ENCODE peak calls at places on chromosomes 6 and 20, in nine cellular contexts. One of them, this sample, is unnamed.
A peak's percentile ranks its signal among the peaks of the same experiment; 100 is the strongest.

GRCh38 chr20:17568045-17568788 is 1.7 kb upstream of the DSTN start:
- DNase-seq in OCI-LY7: peak; percentile 7
- DNase-seq in GM23248: no peak
- DNase-seq in PC-3: peak; percentile 47
- DNase-seq in hepatocyte: peak; percentile 6
- DNase-seq in GM23338: no peak
- DNase-seq in SK-N-SH: no peak
- DNase-seq in MM.1S: no peak
- DNase-seq in neural progenitor cell: no peak
- DNase-seq in this sample: no peak

GRCh38 chr20:25504366-25505135 is 80.8 kb downstream of the NINL start:
- DNase-seq in OCI-LY7: no peak
- DNase-seq in GM23248: no peak
- DNase-seq in PC-3: no peak
- DNase-seq in hepatocyte: no peak
- DNase-seq in GM23338: no peak
- DNase-seq in SK-N-SH: no peak
- DNase-seq in MM.1S: no peak
- DNase-seq in neural progenitor cell: no peak
- DNase-seq in this sample: no peak

GRCh38 chr20:1909097-1909496 is 13.9 kb downstream of the SIRPA start:
- DNase-seq in OCI-LY7: no peak
- DNase-seq in GM23248: no peak
- DNase-seq in PC-3: no peak
- DNase-seq in hepatocyte: no peak
- DNase-seq in GM23338: no peak
- DNase-seq in SK-N-SH: no peak
- DNase-seq in MM.1S: no peak
- DNase-seq in neural progenitor cell: peak; percentile 36
- DNase-seq in this sample: no peak

GRCh38 chr6:104322849-104323248 is 536.9 kb downstream of the HACE1 start:
- DNase-seq in OCI-LY7: no peak
- DNase-seq in GM23248: no peak
- DNase-seq in PC-3: no peak
- DNase-seq in hepatocyte: no peak
- DNase-seq in GM23338: no peak
- DNase-seq in SK-N-SH: peak; percentile 14
- DNase-seq in MM.1S: no peak
- DNase-seq in neural progenitor cell: no peak
- DNase-seq in this sample: no peak

GRCh38 chr6:68651018-68651985 is 16.2 kb downstream of the ADGRB3 start:
- DNase-seq in OCI-LY7: no peak
- DNase-seq in GM23248: no peak
- DNase-seq in PC-3: no peak
- DNase-seq in hepatocyte: no peak
- DNase-seq in GM23338: no peak
- DNase-seq in SK-N-SH: no peak
- DNase-seq in MM.1S: no peak
- DNase-seq in neural progenitor cell: no peak
- DNase-seq in this sample: no peak

GRCh38 chr6:3351105-3351676 is 92.4 kb downstream of the PSMG4 start:
- DNase-seq in OCI-LY7: no peak
- DNase-seq in GM23248: no peak
- DNase-seq in PC-3: no peak
- DNase-seq in hepatocyte: no peak
- DNase-seq in GM23338: no peak
- DNase-seq in SK-N-SH: no peak
- DNase-seq in MM.1S: no peak
- DNase-seq in neural progenitor cell: peak; percentile 94
- DNase-seq in this sample: no peak

GRCh38 chr20:47231382-47232042 is 125.0 kb downstream of the ZMYND8 start:
- DNase-seq in OCI-LY7: no peak
- DNase-seq in GM23248: peak; percentile 28
- DNase-seq in PC-3: no peak
- DNase-seq in hepatocyte: no peak
- DNase-seq in GM23338: no peak
- DNase-seq in SK-N-SH: no peak
- DNase-seq in MM.1S: no peak
- DNase-seq in neural progenitor cell: no peak
- DNase-seq in this sample: no peak

GRCh38 chr6:91713911-91714310 is 1127.0 kb upstream of the MAP3K7 start:
- DNase-seq in OCI-LY7: no peak
- DNase-seq in GM23248: no peak
- DNase-seq in PC-3: peak; percentile 55
- DNase-seq in hepatocyte: no peak
- DNase-seq in GM23338: peak; percentile 6
- DNase-seq in SK-N-SH: no peak
- DNase-seq in MM.1S: no peak
- DNase-seq in neural progenitor cell: no peak
- DNase-seq in this sample: no peak

GRCh38 chr6:5119090-5119951 is 34.2 kb downstream of the PPP1R3G start:
- DNase-seq in OCI-LY7: no peak
- DNase-seq in GM23248: no peak
- DNase-seq in PC-3: no peak
- DNase-seq in hepatocyte: no peak
- DNase-seq in GM23338: no peak
- DNase-seq in SK-N-SH: no peak
- DNase-seq in MM.1S: no peak
- DNase-seq in neural progenitor cell: no peak
- DNase-seq in this sample: no peak

GRCh38 chr6:106051241-106051640 is 34.9 kb upstream of the PRDM1 start:
- DNase-seq in OCI-LY7: no peak
- DNase-seq in GM23248: no peak
- DNase-seq in PC-3: no peak
- DNase-seq in hepatocyte: no peak
- DNase-seq in GM23338: peak; percentile 93
- DNase-seq in SK-N-SH: no peak
- DNase-seq in MM.1S: no peak
- DNase-seq in neural progenitor cell: peak; percentile 86
- DNase-seq in this sample: no peak

GRCh38 chr6:33217246-33217645 is 8.9 kb downstream of the RING1 start:
- DNase-seq in OCI-LY7: no peak
- DNase-seq in GM23248: no peak
- DNase-seq in PC-3: no peak
- DNase-seq in hepatocyte: no peak
- DNase-seq in GM23338: no peak
- DNase-seq in SK-N-SH: no peak
- DNase-seq in MM.1S: no peak
- DNase-seq in neural progenitor cell: no peak
- DNase-seq in this sample: no peak

GRCh38 chr20:36301359-36302119 is 4.6 kb upstream of the DLGAP4 start:
- DNase-seq in OCI-LY7: no peak
- DNase-seq in GM23248: no peak
- DNase-seq in PC-3: no peak
- DNase-seq in hepatocyte: no peak
- DNase-seq in GM23338: no peak
- DNase-seq in SK-N-SH: no peak
- DNase-seq in MM.1S: no peak
- DNase-seq in neural progenitor cell: no peak
- DNase-seq in this sample: no peak

GRCh38 chr6:119499797-119500196 is 150.2 kb upstream of the MAN1A1 start:
- DNase-seq in OCI-LY7: no peak
- DNase-seq in GM23248: no peak
- DNase-seq in PC-3: no peak
- DNase-seq in hepatocyte: no peak
- DNase-seq in GM23338: no peak
- DNase-seq in SK-N-SH: no peak
- DNase-seq in MM.1S: no peak
- DNase-seq in neural progenitor cell: no peak
- DNase-seq in this sample: no peak

GRCh38 chr6:51108563-51109234 is 290.0 kb downstream of the TFAP2B start:
- DNase-seq in OCI-LY7: no peak
- DNase-seq in GM23248: no peak
- DNase-seq in PC-3: peak; percentile 44
- DNase-seq in hepatocyte: no peak
- DNase-seq in GM23338: no peak
- DNase-seq in SK-N-SH: no peak
- DNase-seq in MM.1S: no peak
- DNase-seq in neural progenitor cell: no peak
- DNase-seq in this sample: no peak

GRCh38 chr6:138774370-138774769 is 801 bp downstream of the CCDC28A start:
- DNase-seq in OCI-LY7: no peak
- DNase-seq in GM23248: peak; percentile 55
- DNase-seq in PC-3: no peak
- DNase-seq in hepatocyte: no peak
- DNase-seq in GM23338: no peak
- DNase-seq in SK-N-SH: no peak
- DNase-seq in MM.1S: no peak
- DNase-seq in neural progenitor cell: peak; percentile 32
- DNase-seq in this sample: no peak

GRCh38 chr6:110491299-110491643 is 14.9 kb upstream of the SLC22A16 start:
- DNase-seq in OCI-LY7: no peak
- DNase-seq in GM23248: no peak
- DNase-seq in PC-3: no peak
- DNase-seq in hepatocyte: no peak
- DNase-seq in GM23338: no peak
- DNase-seq in SK-N-SH: no peak
- DNase-seq in MM.1S: no peak
- DNase-seq in neural progenitor cell: no peak
- DNase-seq in this sample: no peak

GRCh38 chr6:144160452-144160851 is 10.1 kb downstream of the STX11 start:
- DNase-seq in OCI-LY7: no peak
- DNase-seq in GM23248: no peak
- DNase-seq in PC-3: no peak
- DNase-seq in hepatocyte: no peak
- DNase-seq in GM23338: no peak
- DNase-seq in SK-N-SH: no peak
- DNase-seq in MM.1S: no peak
- DNase-seq in neural progenitor cell: no peak
- DNase-seq in this sample: no peak

GRCh38 chr6:26536571-26537159 is 1.5 kb upstream of the HMGN4 start:
- DNase-seq in OCI-LY7: peak; percentile 86
- DNase-seq in GM23248: peak; percentile 72
- DNase-seq in PC-3: peak; percentile 19
- DNase-seq in hepatocyte: peak; percentile 59
- DNase-seq in GM23338: peak; percentile 47
- DNase-seq in SK-N-SH: peak; percentile 41
- DNase-seq in MM.1S: peak; percentile 78
- DNase-seq in neural progenitor cell: peak; percentile 58
- DNase-seq in this sample: no peak
- TF ChIP-seq EZH2phosphoT487 in OCI-LY7: no peak
- TF ChIP-seq EZH2phosphoT487 in GM23248: no peak
- TF ChIP-seq EZH2phosphoT487 in PC-3: no peak
- TF ChIP-seq EZH2phosphoT487 in hepatocyte: no peak
- TF ChIP-seq EZH2phosphoT487 in GM23338: no peak
- TF ChIP-seq EZH2phosphoT487 in SK-N-SH: no peak
- TF ChIP-seq EZH2phosphoT487 in MM.1S: no peak
- TF ChIP-seq EZH2phosphoT487 in neural progenitor cell: no peak
- TF ChIP-seq EZH2phosphoT487 in this sample: no peak

GRCh38 chr6:117472667-117473066 is 9.8 kb upstream of the DCBLD1 start:
- DNase-seq in OCI-LY7: no peak
- DNase-seq in GM23248: no peak
- DNase-seq in PC-3: no peak
- DNase-seq in hepatocyte: no peak
- DNase-seq in GM23338: no peak
- DNase-seq in SK-N-SH: no peak
- DNase-seq in MM.1S: peak; percentile 39
- DNase-seq in neural progenitor cell: no peak
- DNase-seq in this sample: no peak

GRCh38 chr6:117477988-117478852 is 4.3 kb upstream of the DCBLD1 start:
- DNase-seq in OCI-LY7: peak; percentile 3
- DNase-seq in GM23248: no peak
- DNase-seq in PC-3: no peak
- DNase-seq in hepatocyte: peak; percentile 52
- DNase-seq in GM23338: peak; percentile 62
- DNase-seq in SK-N-SH: no peak
- DNase-seq in MM.1S: peak; percentile 83
- DNase-seq in neural progenitor cell: peak; percentile 30
- DNase-seq in this sample: no peak

GRCh38 chr6:117469791-117470190 is 12.7 kb upstream of the DCBLD1 start:
- DNase-seq in OCI-LY7: no peak
- DNase-seq in GM23248: no peak
- DNase-seq in PC-3: no peak
- DNase-seq in hepatocyte: no peak
- DNase-seq in GM23338: no peak
- DNase-seq in SK-N-SH: no peak
- DNase-seq in MM.1S: no peak
- DNase-seq in neural progenitor cell: no peak
- DNase-seq in this sample: no peak

GRCh38 chr6:117469356-117469755 is 13.1 kb upstream of the DCBLD1 start:
- DNase-seq in OCI-LY7: no peak
- DNase-seq in GM23248: no peak
- DNase-seq in PC-3: no peak
- DNase-seq in hepatocyte: no peak
- DNase-seq in GM23338: no peak
- DNase-seq in SK-N-SH: no peak
- DNase-seq in MM.1S: no peak
- DNase-seq in neural progenitor cell: no peak
- DNase-seq in this sample: no peak

GRCh38 chr6:117473401-117473800 is 9.1 kb upstream of the DCBLD1 start:
- DNase-seq in OCI-LY7: no peak
- DNase-seq in GM23248: no peak
- DNase-seq in PC-3: no peak
- DNase-seq in hepatocyte: no peak
- DNase-seq in GM23338: no peak
- DNase-seq in SK-N-SH: no peak
- DNase-seq in MM.1S: no peak
- DNase-seq in neural progenitor cell: no peak
- DNase-seq in this sample: no peak
- TF ChIP-seq EZH2phosphoT487 in OCI-LY7: no peak
- TF ChIP-seq EZH2phosphoT487 in GM23248: no peak
- TF ChIP-seq EZH2phosphoT487 in PC-3: no peak
- TF ChIP-seq EZH2phosphoT487 in hepatocyte: no peak
- TF ChIP-seq EZH2phosphoT487 in GM23338: no peak
- TF ChIP-seq EZH2phosphoT487 in SK-N-SH: no peak
- TF ChIP-seq EZH2phosphoT487 in MM.1S: no peak
- TF ChIP-seq EZH2phosphoT487 in neural progenitor cell: no peak
- TF ChIP-seq EZH2phosphoT487 in this sample: no peak

GRCh38 chr20:51902933-51903332 is 100.6 kb upstream of the SALL4 start:
- DNase-seq in OCI-LY7: no peak
- DNase-seq in GM23248: no peak
- DNase-seq in PC-3: no peak
- DNase-seq in hepatocyte: no peak
- DNase-seq in GM23338: no peak
- DNase-seq in SK-N-SH: no peak
- DNase-seq in MM.1S: no peak
- DNase-seq in neural progenitor cell: no peak
- DNase-seq in this sample: no peak
- TF ChIP-seq EZH2phosphoT487 in OCI-LY7: no peak
- TF ChIP-seq EZH2phosphoT487 in GM23248: no peak
- TF ChIP-seq EZH2phosphoT487 in PC-3: no peak
- TF ChIP-seq EZH2phosphoT487 in hepatocyte: no peak
- TF ChIP-seq EZH2phosphoT487 in GM23338: no peak
- TF ChIP-seq EZH2phosphoT487 in SK-N-SH: no peak
- TF ChIP-seq EZH2phosphoT487 in MM.1S: no peak
- TF ChIP-seq EZH2phosphoT487 in neural progenitor cell: no peak
- TF ChIP-seq EZH2phosphoT487 in this sample: no peak

DNA sequence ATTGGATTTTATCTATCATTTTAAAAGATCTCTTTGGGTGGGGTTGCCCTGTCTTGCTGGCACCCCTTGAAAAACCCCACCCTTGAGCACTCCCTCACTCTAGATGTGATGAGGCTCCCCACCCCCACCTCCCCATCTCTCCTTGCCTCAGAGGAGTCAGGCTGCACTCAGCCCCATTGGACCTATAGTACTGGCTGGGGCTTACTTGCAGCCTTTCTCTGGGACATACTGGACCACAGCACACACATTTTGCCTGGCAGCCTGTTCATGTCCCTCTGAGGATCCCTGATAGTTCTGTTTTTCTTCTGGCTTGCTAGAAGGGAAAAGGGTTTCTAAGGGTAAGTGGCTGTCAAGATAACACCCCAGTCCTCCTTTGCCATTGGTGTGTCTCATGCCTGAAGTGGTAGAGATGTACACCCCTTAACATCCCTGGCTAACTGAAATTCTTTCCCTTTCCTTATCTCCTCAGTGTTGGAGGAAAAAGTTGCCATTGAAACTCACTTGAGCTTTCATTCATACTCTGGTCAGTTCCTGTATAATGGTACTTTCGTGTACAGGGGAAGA is 553.4 kb upstream of the CITED2 start:
- DNase-seq in OCI-LY7: no peak
- DNase-seq in GM23248: no peak
- DNase-seq in PC-3: no peak
- DNase-seq in hepatocyte: no peak
- DNase-seq in GM23338: no peak
- DNase-seq in SK-N-SH: no peak
- DNase-seq in MM.1S: no peak
- DNase-seq in neural progenitor cell: no peak
- DNase-seq in this sample: no peak
- TF ChIP-seq EZH2phosphoT487 in OCI-LY7: no peak
- TF ChIP-seq EZH2phosphoT487 in GM23248: no peak
- TF ChIP-seq EZH2phosphoT487 in PC-3: no peak
- TF ChIP-seq EZH2phosphoT487 in hepatocyte: no peak
- TF ChIP-seq EZH2phosphoT487 in GM23338: no peak
- TF ChIP-seq EZH2phosphoT487 in SK-N-SH: no peak
- TF ChIP-seq EZH2phosphoT487 in MM.1S: no peak
- TF ChIP-seq EZH2phosphoT487 in neural progenitor cell: no peak
- TF ChIP-seq EZH2phosphoT487 in this sample: no peak

This sample was measured in HCT116.